ENCODE peak calls at places on chromosomes 2 and 18, in seven cellular contexts. A, H, M, K, Q, F and Y are unnamed samples.

GRCh38 chr18:76657428-76657827 is 162.4 kb upstream of the ZNF516 start:
- DNase-seq in A (no peak), H (peak; percentile 14), M (no peak), K (no peak), Q (no peak), F (no peak), Y (no peak)

GRCh38 chr18:22167091-22167470 is 2.3 kb upstream of the GATA6 start:
- DNase-seq in A (no peak), H (no peak), M (no peak), K (peak; percentile 59), Q (no peak), F (no peak), Y (no peak)

GRCh38 chr18:80154293-80154692 is 45.2 kb downstream of the ADNP2 start:
- DNase-seq in A (no peak), H (peak; percentile 36), M (no peak), K (no peak), Q (peak; percentile 50), F (peak; percentile 49), Y (peak; percentile 57)

GRCh38 chr18:58205087-58205779 is 161.2 kb downstream of the NEDD4L start:
- DNase-seq in A (no peak), H (peak; percentile 41), M (no peak), K (no peak), Q (no peak), F (no peak), Y (no peak)

GRCh38 chr2:133674433-133675331 is 106.4 kb upstream of the NCKAP5 start:
- DNase-seq in A (no peak), H (peak; percentile 95), M (peak; percentile 81), K (peak; percentile 55), Q (peak; percentile 43), F (no peak), Y (no peak)

GRCh38 chr2:112881217-112882000 is 29.6 kb upstream of the IL37 start:
- DNase-seq in A (no peak), H (peak; percentile 60), M (peak; percentile 29), K (no peak), Q (no peak), F (no peak), Y (peak; percentile 57)

GRCh38 chr2:128444044-128444771 is 125.5 kb upstream of the HS6ST1 start:
- DNase-seq in A (no peak), H (no peak), M (no peak), K (no peak), Q (peak; percentile 14), F (no peak), Y (peak; percentile 13)

GRCh38 chr2:15559379-15559778 is 1.8 kb downstream of the NBAS start:
- DNase-seq in A (no peak), H (peak; percentile 5), M (no peak), K (no peak), Q (no peak), F (no peak), Y (no peak)

GRCh38 chr18:28204154-28204553 is 27.2 kb upstream of the CDH2 start:
- DNase-seq in A (no peak), H (peak; percentile 45), M (peak; percentile 44), K (no peak), Q (no peak), F (no peak), Y (no peak)

GRCh38 chr2:71882236-71882946 is 265.3 kb downstream of the CYP26B1 start:
- DNase-seq in A (no peak), H (no peak), M (no peak), K (no peak), Q (no peak), F (no peak), Y (no peak)